ENCODE peak calls at places on chromosome 12, in eight cellular contexts. One of them, this sample, is unnamed.

GRCh38 chr12:106642991-106643390 is 60.2 kb downstream of the RFX4 start:
- DNase-seq in skeletal muscle cell: no peak
- DNase-seq in HT1080: peak; percentile 20
- DNase-seq in suprapubic skin: no peak
- DNase-seq in putamen: no peak
- DNase-seq in 8988T: no peak
- DNase-seq in memory B cell: no peak
- DNase-seq in WERI-Rb-1: no peak
- DNase-seq in this sample: no peak

GRCh38 chr12:114995891-114996290 is 311.9 kb upstream of the TBX3 start:
- DNase-seq in skeletal muscle cell: no peak
- DNase-seq in HT1080: peak; percentile 78
- DNase-seq in suprapubic skin: no peak
- DNase-seq in putamen: no peak
- DNase-seq in 8988T: no peak
- DNase-seq in memory B cell: no peak
- DNase-seq in WERI-Rb-1: no peak
- DNase-seq in this sample: peak; percentile 24

GRCh38 chr12:24039113-24039525 is 89.6 kb upstream of the SOX5 start:
- DNase-seq in skeletal muscle cell: peak; percentile 85
- DNase-seq in HT1080: peak; percentile 73
- DNase-seq in suprapubic skin: no peak
- DNase-seq in putamen: no peak
- DNase-seq in 8988T: no peak
- DNase-seq in memory B cell: no peak
- DNase-seq in WERI-Rb-1: no peak
- DNase-seq in this sample: peak; percentile 70

GRCh38 chr12:132309162-132310086 is 20.0 kb downstream of the GALNT9 start:
- DNase-seq in skeletal muscle cell: no peak
- DNase-seq in HT1080: no peak
- DNase-seq in suprapubic skin: no peak
- DNase-seq in putamen: no peak
- DNase-seq in 8988T: no peak
- DNase-seq in memory B cell: no peak
- DNase-seq in WERI-Rb-1: no peak
- DNase-seq in this sample: no peak

GRCh38 chr12:42933461-42934081 is 344.0 kb upstream of the PRICKLE1 start:
- DNase-seq in skeletal muscle cell: no peak
- DNase-seq in HT1080: no peak
- DNase-seq in suprapubic skin: no peak
- DNase-seq in putamen: no peak
- DNase-seq in 8988T: no peak
- DNase-seq in memory B cell: no peak
- DNase-seq in WERI-Rb-1: no peak
- DNase-seq in this sample: no peak

GRCh38 chr12:97140355-97140754 is 233.3 kb downstream of the NEDD1 start:
- DNase-seq in skeletal muscle cell: no peak
- DNase-seq in HT1080: no peak
- DNase-seq in suprapubic skin: no peak
- DNase-seq in putamen: no peak
- DNase-seq in 8988T: no peak
- DNase-seq in memory B cell: no peak
- DNase-seq in WERI-Rb-1: no peak
- DNase-seq in this sample: no peak

GRCh38 chr12:14554281-14555008 is 13.2 kb downstream of the PLBD1 start:
- DNase-seq in skeletal muscle cell: no peak
- DNase-seq in HT1080: peak; percentile 31
- DNase-seq in suprapubic skin: peak; percentile 86
- DNase-seq in putamen: peak; percentile 52
- DNase-seq in 8988T: no peak
- DNase-seq in memory B cell: no peak
- DNase-seq in WERI-Rb-1: no peak
- DNase-seq in this sample: no peak

GRCh38 chr12:46549527-46550265 is 177.1 kb upstream of the SLC38A2 start:
- DNase-seq in skeletal muscle cell: peak; percentile 91
- DNase-seq in HT1080: peak; percentile 83
- DNase-seq in suprapubic skin: no peak
- DNase-seq in putamen: no peak
- DNase-seq in 8988T: no peak
- DNase-seq in memory B cell: no peak
- DNase-seq in WERI-Rb-1: no peak
- DNase-seq in this sample: no peak

GRCh38 chr12:16036073-16036472 is 124.9 kb downstream of the DERA start:
- DNase-seq in skeletal muscle cell: no peak
- DNase-seq in HT1080: no peak
- DNase-seq in suprapubic skin: no peak
- DNase-seq in putamen: no peak
- DNase-seq in 8988T: no peak
- DNase-seq in memory B cell: no peak
- DNase-seq in WERI-Rb-1: no peak
- DNase-seq in this sample: no peak

GRCh38 chr12:71546322-71546861 is 106.8 kb downstream of the LGR5 start:
- DNase-seq in skeletal muscle cell: no peak
- DNase-seq in HT1080: no peak
- DNase-seq in suprapubic skin: no peak
- DNase-seq in putamen: no peak
- DNase-seq in 8988T: no peak
- DNase-seq in memory B cell: no peak
- DNase-seq in WERI-Rb-1: no peak
- DNase-seq in this sample: no peak

GRCh38 chr12:102461501-102461900 is 18.9 kb downstream of the IGF1 start:
- DNase-seq in skeletal muscle cell: no peak
- DNase-seq in HT1080: no peak
- DNase-seq in suprapubic skin: no peak
- DNase-seq in putamen: no peak
- DNase-seq in 8988T: no peak
- DNase-seq in memory B cell: no peak
- DNase-seq in WERI-Rb-1: no peak
- DNase-seq in this sample: no peak

GRCh38 chr12:6183689-6184441 is 16.3 kb upstream of the CD9 start:
- DNase-seq in skeletal muscle cell: no peak
- DNase-seq in HT1080: no peak
- DNase-seq in suprapubic skin: no peak
- DNase-seq in putamen: no peak
- DNase-seq in 8988T: no peak
- DNase-seq in memory B cell: no peak
- DNase-seq in WERI-Rb-1: no peak
- DNase-seq in this sample: no peak

GRCh38 chr12:59723520-59723919 is 127.7 kb downstream of the SLC16A7 start:
- DNase-seq in skeletal muscle cell: no peak
- DNase-seq in HT1080: no peak
- DNase-seq in suprapubic skin: no peak
- DNase-seq in putamen: no peak
- DNase-seq in 8988T: no peak
- DNase-seq in memory B cell: no peak
- DNase-seq in WERI-Rb-1: no peak
- DNase-seq in this sample: no peak

GRCh38 chr12:100826323-100826722 is 31.7 kb downstream of the ANO4 start:
- DNase-seq in skeletal muscle cell: peak; percentile 5
- DNase-seq in HT1080: peak; percentile 47
- DNase-seq in suprapubic skin: no peak
- DNase-seq in putamen: peak; percentile 55
- DNase-seq in 8988T: no peak
- DNase-seq in memory B cell: no peak
- DNase-seq in WERI-Rb-1: no peak
- DNase-seq in this sample: no peak

GRCh38 chr12:77102691-77103090 is 37.3 kb upstream of the E2F7 start:
- DNase-seq in skeletal muscle cell: no peak
- DNase-seq in HT1080: peak; percentile 90
- DNase-seq in suprapubic skin: no peak
- DNase-seq in putamen: no peak
- DNase-seq in 8988T: no peak
- DNase-seq in memory B cell: no peak
- DNase-seq in WERI-Rb-1: no peak
- DNase-seq in this sample: no peak

GRCh38 chr12:3204143-3204542 is 127.0 kb downstream of the TSPAN9 start:
- DNase-seq in skeletal muscle cell: no peak
- DNase-seq in HT1080: no peak
- DNase-seq in suprapubic skin: no peak
- DNase-seq in putamen: peak; percentile 82
- DNase-seq in 8988T: no peak
- DNase-seq in memory B cell: no peak
- DNase-seq in WERI-Rb-1: peak; percentile 77
- DNase-seq in this sample: no peak

GRCh38 chr12:47216150-47216677 is 136.5 kb upstream of the AMIGO2 start:
- DNase-seq in skeletal muscle cell: no peak
- DNase-seq in HT1080: no peak
- DNase-seq in suprapubic skin: no peak
- DNase-seq in putamen: peak; percentile 42
- DNase-seq in 8988T: no peak
- DNase-seq in memory B cell: peak; percentile 61
- DNase-seq in WERI-Rb-1: no peak
- DNase-seq in this sample: no peak

GRCh38 chr12:23929906-23930305 is 19.6 kb downstream of the SOX5 start:
- DNase-seq in skeletal muscle cell: no peak
- DNase-seq in HT1080: no peak
- DNase-seq in suprapubic skin: no peak
- DNase-seq in putamen: no peak
- DNase-seq in 8988T: no peak
- DNase-seq in memory B cell: no peak
- DNase-seq in WERI-Rb-1: no peak
- DNase-seq in this sample: no peak

GRCh38 chr12:105253882-105254513 is 18.0 kb upstream of the APPL2 start:
- DNase-seq in skeletal muscle cell: peak; percentile 33
- DNase-seq in HT1080: peak; percentile 86
- DNase-seq in suprapubic skin: no peak
- DNase-seq in putamen: no peak
- DNase-seq in 8988T: no peak
- DNase-seq in memory B cell: no peak
- DNase-seq in WERI-Rb-1: peak; percentile 14
- DNase-seq in this sample: no peak

GRCh38 chr12:116406529-116406928 is 129.0 kb upstream of the MED13L start:
- DNase-seq in skeletal muscle cell: peak; percentile 88
- DNase-seq in HT1080: peak; percentile 34
- DNase-seq in suprapubic skin: peak; percentile 95
- DNase-seq in putamen: peak; percentile 38
- DNase-seq in 8988T: peak; percentile 58
- DNase-seq in memory B cell: no peak
- DNase-seq in WERI-Rb-1: no peak
- DNase-seq in this sample: no peak

GRCh38 chr12:52906049-52906645 is 1.3 kb upstream of the KRT8 start:
- DNase-seq in skeletal muscle cell: no peak
- DNase-seq in HT1080: no peak
- DNase-seq in suprapubic skin: no peak
- DNase-seq in putamen: no peak
- DNase-seq in 8988T: no peak
- DNase-seq in memory B cell: no peak
- DNase-seq in WERI-Rb-1: no peak
- DNase-seq in this sample: no peak

GRCh38 chr12:107580750-107581529 is 104.7 kb upstream of the PWP1 start:
- DNase-seq in skeletal muscle cell: no peak
- DNase-seq in HT1080: no peak
- DNase-seq in suprapubic skin: no peak
- DNase-seq in putamen: no peak
- DNase-seq in 8988T: no peak
- DNase-seq in memory B cell: no peak
- DNase-seq in WERI-Rb-1: no peak
- DNase-seq in this sample: no peak

GRCh38 chr12:5096241-5096880 is 52.7 kb downstream of the KCNA5 start:
- DNase-seq in skeletal muscle cell: peak; percentile 17
- DNase-seq in HT1080: peak; percentile 87
- DNase-seq in suprapubic skin: no peak
- DNase-seq in putamen: no peak
- DNase-seq in 8988T: no peak
- DNase-seq in memory B cell: no peak
- DNase-seq in WERI-Rb-1: no peak
- DNase-seq in this sample: no peak

GRCh38 chr12:56448860-56449621 is at the start of gene TIMELESS:
- DNase-seq in skeletal muscle cell: peak; percentile 50
- DNase-seq in HT1080: peak; percentile 90
- DNase-seq in suprapubic skin: peak; percentile 89
- DNase-seq in putamen: peak; percentile 94
- DNase-seq in 8988T: peak; percentile 89
- DNase-seq in memory B cell: peak; percentile 86
- DNase-seq in WERI-Rb-1: peak; percentile 81
- DNase-seq in this sample: peak; percentile 37

GRCh38 chr12:70366581-70367267 is 634 bp downstream of the KCNMB4 start:
- DNase-seq in skeletal muscle cell: no peak
- DNase-seq in HT1080: peak; percentile 26
- DNase-seq in suprapubic skin: peak; percentile 61
- DNase-seq in putamen: peak; percentile 53
- DNase-seq in 8988T: peak; percentile 41
- DNase-seq in memory B cell: peak; percentile 37
- DNase-seq in WERI-Rb-1: peak; percentile 56
- DNase-seq in this sample: no peak

GRCh38 chr12:100741084-100741711 is 53.4 kb upstream of the ANO4 start:
- DNase-seq in skeletal muscle cell: no peak
- DNase-seq in HT1080: peak; percentile 9
- DNase-seq in suprapubic skin: no peak
- DNase-seq in putamen: peak; percentile 17
- DNase-seq in 8988T: no peak
- DNase-seq in memory B cell: no peak
- DNase-seq in WERI-Rb-1: no peak
- DNase-seq in this sample: no peak

GRCh38 chr12:106919910-106920544 is 35.7 kb upstream of the TMEM263 start:
- DNase-seq in skeletal muscle cell: no peak
- DNase-seq in HT1080: peak; percentile 21
- DNase-seq in suprapubic skin: no peak
- DNase-seq in putamen: peak; percentile 32
- DNase-seq in 8988T: no peak
- DNase-seq in memory B cell: peak; percentile 33
- DNase-seq in WERI-Rb-1: no peak
- DNase-seq in this sample: no peak

GRCh38 chr12:2291182-2291832 is 238.5 kb downstream of the CACNA1C start:
- DNase-seq in skeletal muscle cell: no peak
- DNase-seq in HT1080: peak; percentile 20
- DNase-seq in suprapubic skin: no peak
- DNase-seq in putamen: no peak
- DNase-seq in 8988T: peak; percentile 71
- DNase-seq in memory B cell: peak; percentile 56
- DNase-seq in WERI-Rb-1: peak; percentile 48
- DNase-seq in this sample: no peak

GRCh38 chr12:68481181-68481941 is 129.3 kb upstream of the RAP1B start:
- DNase-seq in skeletal muscle cell: no peak
- DNase-seq in HT1080: no peak
- DNase-seq in suprapubic skin: no peak
- DNase-seq in putamen: no peak
- DNase-seq in 8988T: no peak
- DNase-seq in memory B cell: no peak
- DNase-seq in WERI-Rb-1: no peak
- DNase-seq in this sample: no peak

This sample was measured in non-pigmented ciliary epithelial cell.